ENCODE peak calls at places on chromosome 1, in ten cellular contexts. M is G401; O is fibroblast of the aortic adventitia; K is T follicular helper cell; G is activated CD8-positive, alpha-beta memory T cell treated with anti-CD3 and anti-CD28 coated beads, Interleukin-2, amount 50 U/mL, for 4 hours; J is CD8-positive, alpha-beta T cell; X is stimulated activated CD4-positive, alpha-beta T cell treated with anti-CD3 and anti-CD28 coated beads, Interleukin-2, amount 100 ng/mL, for 48 hours; A is HFF-Myc; V is stimulated activated CD8-positive, alpha-beta memory T cell treated with anti-CD3 and anti-CD28 coated beads, Interleukin-4, amount 100 ng/mL, for 4 hours; C is NCI-H2107. L is an unnamed sample.

GRCh38 chr1:43582162-43582566 is 51.5 kb downstream of the PTPRF start:
- DNase-seq in M (no peak), O (peak; percentile 89), K (no peak), G (peak; percentile 26), J (no peak), X (no peak), A (peak; percentile 98), V (no peak), C (peak; percentile 77), L (peak; percentile 97)

GRCh38 chr1:206112600-206113301 is 4.4 kb downstream of the AVPR1B start:
- DNase-seq in M (no peak), O (no peak), K (no peak), G (no peak), J (no peak), X (no peak), A (no peak), V (no peak), C (no peak), L (no peak)

GRCh38 chr1:115658646-115659045 is 16.9 kb downstream of the VANGL1 start:
- DNase-seq in M (no peak), O (no peak), K (no peak), G (no peak), J (no peak), X (no peak), A (no peak), V (no peak), C (no peak), L (no peak)

GRCh38 chr1:65717815-65718454 is 74.8 kb upstream of the PDE4B start:
- DNase-seq in M (peak; percentile 50), O (peak; percentile 41), K (no peak), G (no peak), J (no peak), X (no peak), A (no peak), V (no peak), C (no peak), L (peak; percentile 27)

GRCh38 chr1:31843506-31843905 is 27.7 kb upstream of the SPOCD1 start:
- DNase-seq in M (peak; percentile 27), O (peak; percentile 76), K (no peak), G (no peak), J (no peak), X (no peak), A (no peak), V (no peak), C (no peak), L (peak; percentile 27)

GRCh38 chr1:4630561-4630960 is 23.8 kb upstream of the AJAP1 start:
- DNase-seq in M (no peak), O (no peak), K (no peak), G (no peak), J (no peak), X (no peak), A (no peak), V (no peak), C (no peak), L (no peak)

GRCh38 chr1:24696033-24696755 is 49.1 kb upstream of the CLIC4 start:
- DNase-seq in M (no peak), O (no peak), K (no peak), G (no peak), J (no peak), X (no peak), A (no peak), V (no peak), C (peak; percentile 32), L (no peak)

GRCh38 chr1:13860023-13860422 is 160.0 kb downstream of the PRDM2 start:
- DNase-seq in M (no peak), O (no peak), K (no peak), G (no peak), J (no peak), X (no peak), A (no peak), V (no peak), C (no peak), L (no peak)

GRCh38 chr1:237201155-237201554 is 159.2 kb downstream of the RYR2 start:
- DNase-seq in M (no peak), O (no peak), K (no peak), G (no peak), J (no peak), X (no peak), A (no peak), V (no peak), C (no peak), L (no peak)

GRCh38 chr1:53244126-53244525 is 5.8 kb upstream of the MAGOH start:
- DNase-seq in M (no peak), O (no peak), K (no peak), G (no peak), J (no peak), X (no peak), A (no peak), V (no peak), C (no peak), L (no peak)